ENCODE peak calls at places on chromosomes 6 and 20, in six cellular contexts. One of them, this sample, is unnamed.

GRCh38 chr6:82882363-82883033 is 183.1 kb downstream of the UBE3D start:
- DNase-seq in GM12878: no peak
- DNase-seq in K562: no peak
- DNase-seq in HepG2: no peak
- DNase-seq in SK-N-SH: no peak
- DNase-seq in A549: no peak
- DNase-seq in this sample: no peak

GRCh38 chr6:54617730-54618129 is 228.8 kb upstream of the FAM83B start:
- DNase-seq in HepG2: peak
- DNase-seq in A549: no peak
- DNase-seq in SK-N-SH: no peak
- DNase-seq in K562: no peak
- DNase-seq in GM12878: no peak
- DNase-seq in this sample: no peak

GRCh38 chr6:157555795-157556645 is 175.0 kb downstream of the ZDHHC14 start:
- DNase-seq in HepG2: no peak
- DNase-seq in SK-N-SH: no peak
- DNase-seq in GM12878: no peak
- DNase-seq in K562: no peak
- DNase-seq in A549: no peak
- DNase-seq in this sample: peak

GRCh38 chr20:23632711-23633573 is 4.8 kb downstream of the CST3 start:
- DNase-seq in A549: no peak
- DNase-seq in HepG2: no peak
- DNase-seq in SK-N-SH: no peak
- DNase-seq in K562: no peak
- DNase-seq in GM12878: no peak
- DNase-seq in this sample: no peak

GRCh38 chr6:145018027-145018426 is 717.3 kb downstream of the EPM2A start:
- DNase-seq in K562: no peak
- DNase-seq in A549: no peak
- DNase-seq in HepG2: no peak
- DNase-seq in GM12878: no peak
- DNase-seq in SK-N-SH: no peak
- DNase-seq in this sample: no peak

GRCh38 chr6:81439417-81439816 is 313.1 kb downstream of the TENT5A start:
- DNase-seq in K562: no peak
- DNase-seq in GM12878: no peak
- DNase-seq in A549: no peak
- DNase-seq in SK-N-SH: no peak
- DNase-seq in HepG2: no peak
- DNase-seq in this sample: no peak

GRCh38 chr20:63626424-63627128 is at the start of gene GMEB2:
- DNase-seq in HepG2: peak
- DNase-seq in A549: peak
- DNase-seq in GM12878: no peak
- DNase-seq in SK-N-SH: peak
- DNase-seq in K562: peak
- DNase-seq in this sample: peak

GRCh38 chr6:37624606-37625574 is 72.8 kb downstream of the MDGA1 start:
- DNase-seq in SK-N-SH: peak
- DNase-seq in A549: peak
- DNase-seq in HepG2: no peak
- DNase-seq in K562: no peak
- DNase-seq in GM12878: no peak
- DNase-seq in this sample: no peak

GRCh38 chr6:53628354-53629119 is 37.0 kb downstream of the KLHL31 start:
- DNase-seq in A549: no peak
- DNase-seq in K562: no peak
- DNase-seq in GM12878: no peak
- DNase-seq in SK-N-SH: no peak
- DNase-seq in HepG2: no peak
- DNase-seq in this sample: no peak

GRCh38 chr20:4449977-4450715 is 271.6 kb upstream of the PRND start:
- DNase-seq in SK-N-SH: no peak
- DNase-seq in K562: peak
- DNase-seq in A549: peak
- DNase-seq in HepG2: peak
- DNase-seq in GM12878: no peak
- DNase-seq in this sample: no peak

GRCh38 chr6:31701666-31702420 is 1.3 kb downstream of the ABHD16A start:
- DNase-seq in SK-N-SH: peak
- DNase-seq in GM12878: no peak
- DNase-seq in K562: no peak
- DNase-seq in HepG2: no peak
- DNase-seq in A549: no peak
- DNase-seq in this sample: no peak

GRCh38 chr6:99822741-99823512 is 171.1 kb downstream of the MCHR2 start:
- DNase-seq in SK-N-SH: peak
- DNase-seq in HepG2: peak
- DNase-seq in K562: peak
- DNase-seq in A549: peak
- DNase-seq in GM12878: no peak
- DNase-seq in this sample: no peak

GRCh38 chr6:46269447-46270229 is 98.9 kb upstream of the ENPP5 start:
- DNase-seq in K562: no peak
- DNase-seq in GM12878: no peak
- DNase-seq in HepG2: no peak
- DNase-seq in A549: no peak
- DNase-seq in SK-N-SH: no peak
- DNase-seq in this sample: no peak

GRCh38 chr6:30810813-30811329 is 66.5 kb upstream of the IER3 start:
- DNase-seq in HepG2: no peak
- DNase-seq in A549: no peak
- DNase-seq in GM12878: peak
- DNase-seq in K562: no peak
- DNase-seq in SK-N-SH: no peak
- DNase-seq in this sample: no peak

DNA sequence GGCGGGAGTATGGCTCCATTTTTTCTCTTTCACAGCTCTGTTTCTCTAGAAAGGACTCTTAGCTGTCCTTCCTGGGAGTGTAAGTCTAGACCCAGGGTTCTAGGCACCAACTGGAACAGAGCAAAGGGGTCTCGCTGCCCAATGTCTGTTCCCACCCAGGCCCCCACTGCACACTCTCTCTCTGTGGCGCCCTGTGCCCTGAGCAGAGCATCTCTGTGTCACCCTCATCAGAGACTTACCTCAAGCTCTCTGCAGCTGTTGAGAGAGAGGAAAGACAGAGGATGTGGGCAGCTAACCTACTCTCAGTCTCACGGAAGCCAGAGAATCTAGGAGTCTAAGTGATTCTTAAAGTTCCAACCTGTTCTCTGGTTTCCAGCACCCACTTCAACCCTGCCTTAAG is 9.5 kb downstream of the NCR2 start:
- DNase-seq in HepG2: no peak
- DNase-seq in A549: no peak
- DNase-seq in GM12878: no peak
- DNase-seq in K562: no peak
- DNase-seq in SK-N-SH: no peak
- DNase-seq in this sample: peak
- TF ChIP-seq CHD2 in HepG2: no peak
- TF ChIP-seq CHD2 in A549: no peak
- TF ChIP-seq CHD2 in GM12878: no peak
- TF ChIP-seq CHD2 in K562: no peak
- TF ChIP-seq CHD2 in SK-N-SH: no peak
- TF ChIP-seq CHD2 in this sample: no peak

DNA sequence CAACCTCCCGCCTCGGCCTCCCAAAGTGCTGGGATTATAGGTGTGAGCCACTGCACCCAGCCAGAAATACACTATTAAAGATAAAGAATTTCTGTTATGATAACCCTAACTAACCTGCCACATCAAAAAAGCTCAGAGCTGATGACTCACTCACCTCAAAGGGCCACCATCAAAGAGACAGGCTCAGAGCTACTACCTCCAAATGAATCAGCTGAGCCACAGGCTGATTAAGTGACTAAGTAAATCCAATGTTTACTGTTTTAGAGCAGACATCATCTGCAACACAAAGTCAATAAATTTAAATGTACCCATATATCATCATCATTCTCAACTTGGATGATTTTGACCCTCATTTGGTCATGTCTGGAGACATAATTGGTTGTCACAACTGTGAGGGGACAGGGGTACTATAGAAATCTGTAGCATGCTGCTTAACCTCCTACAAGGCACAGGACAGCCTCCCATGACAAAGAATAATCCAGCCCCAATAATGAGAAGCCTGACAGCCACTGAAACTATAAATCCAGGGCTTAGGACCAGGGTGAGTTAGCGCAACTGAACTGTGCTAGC is 106.5 kb downstream of the ATP9A start:
- DNase-seq in HepG2: peak
- DNase-seq in A549: peak
- DNase-seq in SK-N-SH: no peak
- DNase-seq in K562: no peak
- DNase-seq in GM12878: no peak
- DNase-seq in this sample: no peak
- TF ChIP-seq CHD2 in HepG2: no peak
- TF ChIP-seq CHD2 in A549: no peak
- TF ChIP-seq CHD2 in SK-N-SH: no peak
- TF ChIP-seq CHD2 in K562: no peak
- TF ChIP-seq CHD2 in GM12878: no peak
- TF ChIP-seq CHD2 in this sample: no peak

GRCh38 chr6:112034236-112034990 is 19.5 kb upstream of the CCN6 start:
- DNase-seq in GM12878: no peak
- DNase-seq in SK-N-SH: no peak
- DNase-seq in K562: no peak
- DNase-seq in HepG2: no peak
- DNase-seq in A549: no peak
- DNase-seq in this sample: no peak

GRCh38 chr6:112033824-112034223 is 20.1 kb upstream of the CCN6 start:
- DNase-seq in A549: no peak
- DNase-seq in HepG2: no peak
- DNase-seq in GM12878: no peak
- DNase-seq in SK-N-SH: no peak
- DNase-seq in K562: no peak
- DNase-seq in this sample: no peak

GRCh38 chr6:112030965-112031660 is 22.8 kb upstream of the CCN6 start:
- DNase-seq in A549: no peak
- DNase-seq in K562: no peak
- DNase-seq in SK-N-SH: no peak
- DNase-seq in GM12878: no peak
- DNase-seq in HepG2: no peak
- DNase-seq in this sample: no peak

GRCh38 chr6:112030206-112030932 is 23.5 kb upstream of the CCN6 start:
- DNase-seq in GM12878: no peak
- DNase-seq in A549: no peak
- DNase-seq in HepG2: no peak
- DNase-seq in SK-N-SH: no peak
- DNase-seq in K562: no peak
- DNase-seq in this sample: no peak

DNA sequence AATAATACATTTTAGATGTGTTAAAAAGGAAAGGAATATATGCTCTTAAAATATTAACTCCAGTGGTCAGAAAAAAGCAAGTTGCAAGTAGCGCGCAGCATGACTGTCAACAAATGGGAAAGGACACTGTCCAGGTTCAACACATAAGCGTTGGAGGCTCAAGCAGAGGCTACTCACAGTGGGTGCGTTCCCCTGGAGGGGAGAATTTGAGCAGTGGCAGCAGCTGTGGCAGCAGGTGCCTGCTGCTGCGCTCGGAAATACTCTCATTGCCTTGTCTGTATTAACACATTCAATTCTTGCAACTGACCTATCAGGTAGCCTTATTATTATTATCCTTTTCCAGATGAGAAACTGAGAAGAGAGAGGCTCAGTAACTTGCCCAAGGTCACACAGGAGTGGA is 21.9 kb upstream of the CCN6 start:
- DNase-seq in GM12878: no peak
- DNase-seq in K562: no peak
- DNase-seq in SK-N-SH: no peak
- DNase-seq in HepG2: no peak
- DNase-seq in A549: no peak
- DNase-seq in this sample: no peak
- TF ChIP-seq CHD2 in GM12878: no peak
- TF ChIP-seq CHD2 in K562: no peak
- TF ChIP-seq CHD2 in SK-N-SH: no peak
- TF ChIP-seq CHD2 in HepG2: no peak
- TF ChIP-seq CHD2 in A549: no peak
- TF ChIP-seq CHD2 in this sample: no peak

DNA sequence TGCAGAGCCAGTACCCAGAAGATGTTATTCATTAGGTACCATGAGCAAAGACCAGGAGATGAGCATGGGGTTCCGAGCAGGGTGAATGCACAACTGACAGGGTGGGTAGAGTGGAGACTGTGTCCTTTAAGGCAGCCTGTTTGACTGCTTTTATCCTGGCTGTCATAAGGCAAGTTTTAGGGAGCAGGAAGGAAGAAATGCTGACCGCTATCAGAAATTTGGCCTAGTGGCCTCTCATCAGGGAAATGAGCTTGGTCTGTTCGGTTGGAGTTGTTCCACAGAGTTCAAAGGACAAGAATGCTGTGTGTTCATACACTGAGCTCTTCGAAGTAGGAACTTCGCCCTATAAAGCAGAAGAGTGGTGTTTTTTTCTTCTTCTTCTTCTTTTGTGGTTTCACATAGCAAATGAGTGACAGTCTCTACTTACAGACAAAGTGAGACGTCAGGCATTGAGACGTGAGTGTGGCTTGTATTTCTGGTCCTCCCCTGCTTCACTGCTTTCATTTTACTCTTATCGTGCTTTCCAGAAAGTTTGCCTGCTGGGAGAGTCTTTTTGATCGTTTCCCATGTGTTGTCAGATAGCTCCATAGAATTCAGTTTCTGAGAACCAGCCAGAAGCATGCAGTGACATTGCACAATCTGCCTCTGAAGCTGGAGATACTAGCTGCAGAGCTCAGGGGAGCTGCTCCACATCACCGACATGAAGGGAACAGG is at the start of gene CASS4:
- DNase-seq in K562: peak
- DNase-seq in HepG2: peak
- DNase-seq in SK-N-SH: no peak
- DNase-seq in GM12878: no peak
- DNase-seq in A549: no peak
- DNase-seq in this sample: no peak
- TF ChIP-seq CHD2 in K562: no peak
- TF ChIP-seq CHD2 in HepG2: no peak
- TF ChIP-seq CHD2 in SK-N-SH: no peak
- TF ChIP-seq CHD2 in GM12878: no peak
- TF ChIP-seq CHD2 in A549: no peak
- TF ChIP-seq CHD2 in this sample: no peak